ENCODE peak calls at places on chromosomes 12 and 14, in six cellular contexts. W is NCI-H774, B is AG09309, P is occipital lobe, M is myocyte, Z is A549. U is an unnamed sample.

GRCh38 chr12:66405395-66405794 is 103.1 kb downstream of the HELB start:
- DNase-seq in P (no peak), B (no peak), W (no peak), M (no peak), Z (no peak), U (no peak)

GRCh38 chr14:75636100-75636692 is 24.5 kb downstream of the ERG28 start:
- DNase-seq in M (peak), B (no peak), W (no peak), P (no peak), Z (no peak), U (peak)

GRCh38 chr14:55116246-55117030 is 12.6 kb upstream of the LGALS3 start:
- DNase-seq in M (no peak), P (no peak), Z (no peak), W (peak), B (no peak), U (no peak)

GRCh38 chr14:93965287-93965821 is 11.0 kb downstream of the ASB2 start:
- DNase-seq in B (peak), W (no peak), P (no peak), M (peak), Z (peak), U (no peak)

GRCh38 chr14:90137807-90138206 is 76.0 kb downstream of the KCNK13 start:
- DNase-seq in M (no peak), Z (no peak), P (no peak), B (no peak), W (no peak), U (no peak)

GRCh38 chr14:90159147-90159546 is 97.2 kb upstream of the PSMC1 start:
- DNase-seq in B (no peak), P (no peak), W (no peak), Z (no peak), M (no peak), U (no peak)

GRCh38 chr12:28024231-28024995 is 51.9 kb upstream of the PTHLH start:
- DNase-seq in B (no peak), M (peak), Z (no peak), P (no peak), W (no peak), U (no peak)

GRCh38 chr14:84442481-84442880 is 1087.5 kb upstream of the FLRT2 start:
- DNase-seq in M (no peak), W (no peak), B (no peak), Z (no peak), P (no peak), U (no peak)

U was measured in Ammon's horn.